ENCODE peak calls at places on chromosome 18, in eight cellular contexts. P, X, O, N, H, S, T and B are unnamed samples.

GRCh38 chr18:50659091-50660003 is 99.5 kb downstream of the MAPK4 start:
- DNase-seq in P (no peak), N (peak), T (no peak), S (no peak), O (no peak), X (no peak), H (peak), B (no peak)

GRCh38 chr18:31190919-31191318 is 28.3 kb upstream of the DSC1 start:
- DNase-seq in O (no peak), S (no peak), X (no peak), P (no peak), H (peak), T (no peak), N (peak), B (no peak)

GRCh38 chr18:12639990-12640880 is 17.7 kb downstream of the SPIRE1 start:
- DNase-seq in N (peak), X (no peak), P (no peak), T (no peak), S (no peak), O (no peak), H (peak), B (no peak)

GRCh38 chr18:46793565-46793964 is 36.7 kb upstream of the ST8SIA5 start:
- DNase-seq in X (no peak), O (no peak), P (no peak), H (no peak), N (no peak), S (peak), T (no peak), B (no peak)

GRCh38 chr18:8426401-8426800 is 182.8 kb upstream of the RAB12 start:
- DNase-seq in T (no peak), X (no peak), O (no peak), N (no peak), H (no peak), S (peak), P (no peak), B (peak)

GRCh38 chr18:75478996-75479870 is 51.7 kb upstream of the SMIM21 start:
- DNase-seq in O (no peak), T (no peak), X (no peak), H (peak), P (no peak), S (peak), N (peak), B (no peak)

GRCh38 chr18:41504316-41504715 is 450.7 kb upstream of the PIK3C3 start:
- DNase-seq in X (no peak), N (no peak), O (no peak), P (no peak), S (no peak), H (peak), T (no peak), B (no peak)

GRCh38 chr18:6607348-6607747 is 122.2 kb upstream of the ARHGAP28 start:
- DNase-seq in S (no peak), O (no peak), P (no peak), T (no peak), H (no peak), N (no peak), X (peak), B (no peak)

GRCh38 chr18:79321625-79322024 is 74.1 kb upstream of the NFATC1 start:
- DNase-seq in P (no peak), H (no peak), O (no peak), T (no peak), S (no peak), N (no peak), X (no peak), B (no peak)

GRCh38 chr18:24428709-24429108 is 2.2 kb downstream of the IMPACT start:
- DNase-seq in N (peak), T (no peak), O (no peak), P (no peak), H (no peak), X (no peak), S (no peak), B (no peak)

GRCh38 chr18:24492445-24492844 is 32.0 kb downstream of the HRH4 start:
- DNase-seq in H (no peak), N (no peak), T (no peak), O (no peak), P (no peak), X (no peak), S (peak), B (no peak)

GRCh38 chr18:73479472-73479871 is 611.7 kb upstream of the NETO1 start:
- DNase-seq in P (no peak), H (peak), N (peak), T (no peak), X (no peak), O (no peak), S (no peak), B (no peak)

GRCh38 chr18:23336072-23336471 is 117.0 kb upstream of the RIOK3 start:
- DNase-seq in X (no peak), T (no peak), O (no peak), N (peak), S (no peak), H (peak), P (no peak), B (no peak)

GRCh38 chr18:25305584-25305983 is 46.4 kb downstream of the ZNF521 start:
- DNase-seq in X (no peak), P (no peak), T (no peak), O (no peak), S (no peak), N (no peak), H (no peak), B (no peak)

GRCh38 chr18:62324917-62325805 is at the start of gene TNFRSF11A:
- DNase-seq in O (peak), T (no peak), S (no peak), N (peak), X (peak), H (peak), P (no peak), B (no peak)

GRCh38 chr18:35355140-35355618 is 11.0 kb upstream of the ZNF24 start:
- DNase-seq in H (peak), S (peak), X (peak), P (no peak), N (peak), T (peak), O (peak), B (peak)

DNA sequence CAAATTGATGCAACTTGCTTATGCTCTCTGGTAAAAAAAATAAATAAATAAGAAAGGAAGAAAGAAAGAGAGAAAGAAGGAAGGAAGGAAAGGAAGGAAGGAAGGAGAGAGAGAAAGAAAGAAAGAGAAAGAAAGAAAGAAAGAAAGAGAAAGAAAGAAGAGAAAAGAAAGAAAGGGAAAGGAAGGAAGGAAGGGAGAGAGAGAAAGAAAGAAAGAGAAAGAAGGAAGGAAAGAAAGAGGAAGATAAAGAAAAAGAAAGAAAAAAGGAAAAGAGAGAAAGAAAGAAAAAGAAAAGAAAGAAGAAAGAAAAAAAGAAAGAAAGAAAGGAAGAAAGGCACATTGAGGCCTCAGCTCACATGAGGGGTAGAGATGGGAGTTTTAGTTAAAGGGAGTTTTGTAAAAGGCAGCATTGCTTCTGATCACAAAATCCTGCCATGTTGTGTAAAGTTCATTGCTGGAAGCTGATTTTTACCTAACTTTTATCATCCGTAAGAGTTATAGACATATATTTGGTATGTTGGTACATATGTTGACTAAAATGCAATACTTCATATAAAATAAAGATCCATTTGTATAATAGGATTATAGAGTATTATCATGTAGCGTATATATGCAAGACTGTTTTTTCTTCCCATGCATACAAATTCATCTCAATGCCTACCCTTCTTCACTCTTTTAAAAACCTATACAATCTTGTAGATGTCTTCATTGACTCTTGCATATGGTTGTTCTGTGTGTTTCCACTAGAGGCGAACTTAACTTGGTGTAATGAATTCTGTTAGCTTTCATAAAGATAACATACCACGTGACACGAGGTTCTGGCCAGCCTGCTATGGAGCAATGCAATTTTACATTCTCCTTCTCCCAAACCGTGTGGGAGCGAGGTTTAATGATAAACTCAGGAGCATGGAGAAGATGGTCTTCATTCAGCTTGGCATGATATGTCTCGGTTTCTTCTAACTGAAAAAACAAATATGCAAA is 32.8 kb downstream of the MYOM1 start:
- DNase-seq in O (no peak), H (no peak), T (no peak), P (no peak), S (peak), N (no peak), X (peak), B (no peak)
- TF ChIP-seq CTCF in O (peak), H (no peak), T (no peak), P (peak), S (peak), N (no peak), X (peak), B (no peak)

DNA sequence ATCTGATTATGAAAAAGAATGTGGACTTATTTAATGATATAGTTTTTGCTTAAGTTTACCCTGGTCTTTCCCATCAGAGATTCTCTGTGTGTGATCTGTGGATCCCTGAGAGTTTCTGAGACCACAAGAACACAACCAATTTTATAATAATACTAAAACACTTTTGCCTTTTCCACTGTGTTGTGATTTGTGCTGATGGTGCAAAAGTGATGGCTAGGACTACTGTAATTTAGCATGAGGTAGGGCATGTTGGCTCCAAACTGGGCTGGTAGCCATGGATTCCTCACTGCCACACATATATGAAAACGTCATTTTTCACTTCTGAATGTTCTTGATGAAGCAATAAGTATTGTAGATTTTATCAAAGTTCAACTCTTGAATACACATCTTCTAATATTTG is 15.2 kb upstream of the SERPINB3 start:
- DNase-seq in O (no peak), H (no peak), P (no peak), X (no peak), T (no peak), S (no peak), N (no peak), B (no peak)
- TF ChIP-seq CTCF in O (no peak), H (no peak), P (no peak), X (no peak), T (no peak), S (no peak), N (no peak), B (no peak)

DNA sequence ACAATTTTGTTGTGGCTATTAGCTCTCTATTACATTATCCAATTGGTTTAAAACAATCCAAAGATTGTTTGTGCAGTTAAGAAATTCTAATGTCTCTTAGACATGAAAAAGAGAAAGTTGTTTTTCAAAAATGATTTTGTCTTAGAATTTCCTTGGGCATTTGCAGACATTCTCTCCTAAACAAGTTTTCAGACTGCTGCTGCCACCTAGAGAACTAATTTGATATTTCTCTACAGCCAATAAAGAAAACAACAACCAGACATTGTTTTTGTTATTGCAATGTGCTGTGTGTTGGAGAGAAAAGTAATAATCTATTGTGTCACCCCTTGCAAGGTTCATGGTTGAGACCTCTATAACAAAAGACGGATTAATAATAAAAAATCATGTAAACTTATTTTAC is 119.0 kb upstream of the SYT4 start:
- DNase-seq in S (no peak), N (peak), O (no peak), H (no peak), P (no peak), X (no peak), T (no peak), B (no peak)
- TF ChIP-seq CTCF in S (peak), N (peak), O (peak), H (peak), P (peak), X (peak), T (peak), B (peak)

GRCh38 chr18:32529737-32530420 is 59.2 kb upstream of the GAREM1 start:
- DNase-seq in T (no peak), X (no peak), S (no peak), O (no peak), H (peak), N (peak), P (no peak), B (no peak)
- TF ChIP-seq CTCF in T (no peak), X (no peak), S (no peak), O (no peak), H (no peak), N (no peak), P (no peak), B (no peak)

DNA sequence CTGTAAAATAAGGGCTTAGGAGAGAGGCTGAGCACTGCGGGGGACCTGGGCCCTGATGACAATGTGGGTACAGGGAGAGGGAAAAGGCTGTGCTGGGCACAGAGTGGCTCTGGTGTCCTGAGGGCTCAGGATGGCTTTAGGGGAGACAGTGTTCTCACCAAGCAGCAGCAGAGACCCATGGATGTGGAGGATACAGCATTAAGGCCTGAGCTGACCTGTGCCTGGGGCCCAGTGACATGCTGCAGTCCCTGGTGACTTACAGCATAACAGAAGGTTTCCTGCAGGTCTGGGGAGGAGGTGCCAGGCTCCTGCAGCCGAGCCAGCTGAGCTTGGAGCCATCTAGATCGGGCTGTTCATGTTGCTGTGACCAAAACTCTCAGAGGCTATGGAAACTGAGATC is 191.3 kb upstream of the SMAD2 start:
- DNase-seq in T (no peak), S (no peak), H (no peak), P (no peak), N (no peak), O (no peak), X (no peak), B (no peak)
- TF ChIP-seq CTCF in T (no peak), S (no peak), H (no peak), P (no peak), N (no peak), O (no peak), X (no peak), B (no peak)

DNA sequence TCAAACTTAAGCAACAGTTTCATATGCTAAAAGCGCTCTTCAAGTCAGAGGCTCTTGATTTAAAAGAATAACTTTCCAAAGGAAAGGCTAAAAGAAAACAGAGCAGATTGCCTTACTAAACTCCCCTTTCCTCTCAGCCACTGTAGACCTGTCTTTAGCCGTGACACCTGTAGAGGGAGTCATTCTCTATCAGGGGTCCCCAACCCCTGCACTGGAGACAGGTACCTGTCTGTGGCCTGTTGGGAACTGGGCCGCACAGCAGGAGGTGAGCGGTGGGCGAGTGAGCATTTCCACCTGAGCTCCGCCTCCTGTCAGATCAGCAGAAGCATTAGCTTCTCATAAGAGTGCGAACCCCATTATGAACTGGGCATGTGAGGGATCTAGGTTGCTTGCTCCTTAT is 9.6 kb downstream of the SLC14A1 start:
- DNase-seq in T (no peak), O (no peak), P (no peak), H (no peak), S (no peak), N (no peak), X (no peak), B (no peak)
- TF ChIP-seq CTCF in T (no peak), O (no peak), P (no peak), H (no peak), S (no peak), N (no peak), X (no peak), B (no peak)

DNA sequence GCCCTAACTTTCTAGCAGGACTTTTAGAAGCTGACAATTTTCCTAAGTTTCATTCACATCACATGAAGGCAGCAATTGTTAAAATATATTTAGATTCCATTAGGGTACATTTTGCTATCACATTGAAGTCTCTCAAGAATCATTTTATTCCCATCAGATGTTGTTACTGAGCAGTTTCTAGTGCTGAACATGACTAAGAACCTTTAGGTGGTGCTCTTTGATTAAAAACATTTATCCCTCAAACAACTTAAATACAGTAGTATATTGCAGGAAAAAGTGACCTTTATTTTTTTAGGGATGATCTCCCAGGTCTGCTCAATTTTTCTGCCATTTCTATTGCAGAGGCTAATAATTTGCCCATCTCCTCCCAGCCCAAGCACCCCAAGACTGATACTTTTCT is 22.9 kb upstream of the NARS1 start:
- DNase-seq in X (no peak), S (no peak), H (no peak), T (no peak), O (no peak), P (no peak), N (no peak), B (no peak)
- TF ChIP-seq CTCF in X (no peak), S (no peak), H (peak), T (no peak), O (peak), P (no peak), N (peak), B (peak)